ENCODE peak calls at places on chromosome 2, in seven cellular contexts. U, K, M, D, A, N and X are unnamed samples. For H3K4me1 and H3K27me3, the result is how much of the 10 kb centered on the place peaks cover.

GRCh38 chr2:71787108-71787415 is 333.7 kb downstream of the DYSF start:
- DNase-seq in U (no peak), K (no peak), M (no peak), D (no peak), A (no peak), N (no peak), X (no peak)

GRCh38 chr2:44747794-44748193 is 193.7 kb upstream of the SIX3 start:
- DNase-seq in U (no peak), K (no peak), M (no peak), D (no peak), A (no peak), N (no peak), X (no peak)

GRCh38 chr2:37688771-37689468 is 17.5 kb upstream of the CDC42EP3 start:
- DNase-seq in U (no peak), K (no peak), M (no peak), D (no peak), A (no peak), N (no peak), X (no peak)

GRCh38 chr2:151260492-151261239 is 997 bp downstream of the RBM43 start:
- DNase-seq in U (no peak), K (no peak), M (peak), D (no peak), A (peak), N (no peak), X (no peak)

GRCh38 chr2:127064642-127065250 is 42.2 kb downstream of the BIN1 start:
- DNase-seq in U (peak), K (peak), M (peak), D (peak), A (no peak), N (peak), X (peak)

GRCh38 chr2:234566622-234567021 is 69.7 kb upstream of the ARL4C start:
- DNase-seq in U (peak), K (no peak), M (no peak), D (no peak), A (no peak), N (no peak), X (no peak)

GRCh38 chr2:176956791-176957190 is 255.8 kb upstream of the HNRNPA3 start:
- DNase-seq in U (no peak), K (no peak), M (no peak), D (no peak), A (no peak), N (no peak), X (no peak)

GRCh38 chr2:207528980-207529329 is 807 bp upstream of the CREB1 start:
- DNase-seq in U (peak), K (no peak), M (peak), D (no peak), A (no peak), N (no peak), X (no peak)

GRCh38 chr2:42762155-42762554 is 1.8 kb downstream of the OXER1 start:
- DNase-seq in U (no peak), K (no peak), M (no peak), D (no peak), A (no peak), N (peak), X (no peak)

GRCh38 chr2:240556553-240557100 is 1.2 kb downstream of the ANKMY1 start:
- DNase-seq in U (peak), K (no peak), M (peak), D (no peak), A (no peak), N (peak), X (peak)

GRCh38 chr2:226790436-226790835 is 9.2 kb downstream of the IRS1 start:
- DNase-seq in U (no peak), K (no peak), M (no peak), D (no peak), A (no peak), N (no peak), X (no peak)

GRCh38 chr2:128817171-128817570 is 498.5 kb upstream of the HS6ST1 start:
- DNase-seq in U (no peak), K (no peak), M (no peak), D (no peak), A (no peak), N (no peak), X (no peak)

GRCh38 chr2:45674035-45674791 is 22.7 kb downstream of the PRKCE start:
- DNase-seq in U (no peak), K (no peak), M (no peak), D (no peak), A (no peak), N (no peak), X (no peak)

GRCh38 chr2:29372185-29372584 is 257.0 kb downstream of the CLIP4 start:
- DNase-seq in U (no peak), K (no peak), M (no peak), D (no peak), A (no peak), N (no peak), X (no peak)

GRCh38 chr2:84713441-84713840 is 167.4 kb downstream of the TRABD2A start:
- DNase-seq in U (no peak), K (no peak), M (no peak), D (no peak), A (no peak), N (no peak), X (no peak)

GRCh38 chr2:130831356-130831755 is 5.4 kb upstream of the ARHGEF4 start:
- DNase-seq in U (no peak), K (no peak), M (no peak), D (no peak), A (no peak), N (no peak), X (no peak)

GRCh38 chr2:240240017-240240416 is 99.6 kb upstream of the OTOS start:
- DNase-seq in U (no peak), K (no peak), M (no peak), D (no peak), A (no peak), N (no peak), X (no peak)

GRCh38 chr2:164044637-164045036 is 308.8 kb upstream of the FIGN start:
- DNase-seq in U (no peak), K (no peak), M (no peak), D (no peak), A (no peak), N (no peak), X (no peak)

GRCh38 chr2:229725716-229726346 is 11.5 kb upstream of the DNER start:
- DNase-seq in U (no peak), K (peak), M (no peak), D (no peak), A (no peak), N (no peak), X (no peak)

GRCh38 chr2:219297766-219298456 is 11.3 kb downstream of the PTPRN start:
- DNase-seq in U (no peak), K (no peak), M (no peak), D (no peak), A (no peak), N (no peak), X (no peak)

GRCh38 chr2:15334650-15335326 is 226.3 kb downstream of the NBAS start:
- DNase-seq in U (no peak), K (no peak), M (no peak), D (no peak), A (no peak), N (no peak), X (no peak)

GRCh38 chr2:47653909-47654789 is 128.8 kb upstream of the MSH6 start:
- DNase-seq in U (peak), K (no peak), M (peak), D (no peak), A (no peak), N (peak), X (no peak)

GRCh38 chr2:150621800-150622199 is 134.3 kb upstream of the RND3 start:
- DNase-seq in U (no peak), K (no peak), M (no peak), D (no peak), A (no peak), N (no peak), X (no peak)

GRCh38 chr2:61538920-61539559 is 884 bp upstream of the XPO1 start:
- DNase-seq in U (peak), K (peak), M (no peak), D (no peak), A (peak), N (peak), X (no peak)

GRCh38 chr2:42116195-42117181 is 52.7 kb upstream of the EML4 start:
- DNase-seq in U (peak), K (no peak), M (no peak), D (no peak), A (no peak), N (no peak), X (no peak)

GRCh38 chr2:165214093-165214492 is 10.2 kb upstream of the SCN3A start:
- DNase-seq in U (no peak), K (no peak), M (no peak), D (no peak), A (no peak), N (peak), X (no peak)

GRCh38 chr2:23697676-23698075 is 229.2 kb downstream of the ATAD2B start:
- DNase-seq in U (no peak), K (no peak), M (no peak), D (no peak), A (no peak), N (peak), X (no peak)

GRCh38 chr2:85457877-85458316 is 39.4 kb downstream of the SH2D6 start:
- DNase-seq in U (no peak), K (peak), M (no peak), D (no peak), A (no peak), N (no peak), X (no peak)

GRCh38 chr2:204909791-204910190 is 364.5 kb downstream of the PARD3B start:
- DNase-seq in U (no peak), K (no peak), M (no peak), D (no peak), A (no peak), N (no peak), X (no peak)

GRCh38 chr2:8406271-8406670 is 275.6 kb upstream of the ID2 start:
- DNase-seq in U (no peak), K (no peak), M (no peak), D (no peak), A (no peak), N (no peak), X (no peak)

DNA sequence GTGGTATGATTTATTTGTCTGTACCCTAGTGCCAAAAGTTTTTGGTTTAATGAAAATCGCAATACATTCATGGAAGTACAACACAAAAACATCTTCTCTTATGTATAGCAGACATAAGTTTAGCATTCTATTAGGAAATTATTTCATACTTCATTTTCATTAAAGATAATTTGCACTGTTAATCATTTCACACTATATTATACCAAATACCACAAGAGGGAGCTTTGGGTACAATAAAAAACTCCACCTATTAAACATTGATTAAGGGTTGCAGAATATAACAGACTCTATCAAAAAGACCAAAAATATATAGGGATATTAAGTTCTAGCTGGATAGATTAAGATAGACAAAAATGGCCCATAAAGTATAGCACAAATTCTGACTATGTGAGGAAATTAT is 79.0 kb downstream of the SLC66A3 start:
- DNase-seq in U (no peak), K (no peak), M (no peak), D (no peak), A (no peak), N (peak), X (no peak)
- H3K4me1 ChIP-seq in U (under half), K (under half), M (under half), D (under half), A (under half), N (under half), X (under half)

GRCh38 chr2:33442528-33443069 is 33.9 kb upstream of the RASGRP3 start:
- DNase-seq in U (no peak), K (no peak), M (no peak), D (no peak), A (no peak), N (no peak), X (no peak)
- TF ChIP-seq YY1 in U (no peak), K (no peak), M (no peak), D (no peak), A (no peak), N (no peak), X (no peak)

GRCh38 chr2:237178396-237178795 is 92.7 kb downstream of the COPS8 start:
- DNase-seq in U (no peak), K (no peak), M (no peak), D (no peak), A (no peak), N (no peak), X (no peak)

GRCh38 chr2:237180987-237181386 is 95.3 kb downstream of the COPS8 start:
- DNase-seq in U (no peak), K (no peak), M (no peak), D (no peak), A (no peak), N (no peak), X (no peak)

GRCh38 chr2:237177986-237178385 is 92.3 kb downstream of the COPS8 start:
- DNase-seq in U (no peak), K (no peak), M (no peak), D (no peak), A (no peak), N (no peak), X (no peak)

GRCh38 chr2:237180225-237180624 is 94.5 kb downstream of the COPS8 start:
- DNase-seq in U (no peak), K (no peak), M (no peak), D (no peak), A (no peak), N (no peak), X (no peak)

GRCh38 chr2:237179161-237179560 is 93.5 kb downstream of the COPS8 start:
- DNase-seq in U (no peak), K (no peak), M (no peak), D (no peak), A (no peak), N (no peak), X (no peak)
- H3K27me3 ChIP-seq in U (under half), K (under half), M (under half), D (under half), A (under half), N (under half), X (under half)

GRCh38 chr2:11104794-11105660 is 50.2 kb upstream of the SLC66A3 start:
- DNase-seq in U (no peak), K (no peak), M (no peak), D (no peak), A (no peak), N (no peak), X (no peak)
- H3K4me1 ChIP-seq in U (under half), K (under half), M (under half), D (under half), A (under half), N (under half), X (under half)

GRCh38 chr2:2014251-2014761 is 270.0 kb upstream of the PXDN start:
- DNase-seq in U (no peak), K (no peak), M (no peak), D (no peak), A (no peak), N (peak), X (no peak)
- TF ChIP-seq YY1 in U (no peak), K (no peak), M (no peak), D (no peak), A (no peak), N (no peak), X (no peak)

DNA sequence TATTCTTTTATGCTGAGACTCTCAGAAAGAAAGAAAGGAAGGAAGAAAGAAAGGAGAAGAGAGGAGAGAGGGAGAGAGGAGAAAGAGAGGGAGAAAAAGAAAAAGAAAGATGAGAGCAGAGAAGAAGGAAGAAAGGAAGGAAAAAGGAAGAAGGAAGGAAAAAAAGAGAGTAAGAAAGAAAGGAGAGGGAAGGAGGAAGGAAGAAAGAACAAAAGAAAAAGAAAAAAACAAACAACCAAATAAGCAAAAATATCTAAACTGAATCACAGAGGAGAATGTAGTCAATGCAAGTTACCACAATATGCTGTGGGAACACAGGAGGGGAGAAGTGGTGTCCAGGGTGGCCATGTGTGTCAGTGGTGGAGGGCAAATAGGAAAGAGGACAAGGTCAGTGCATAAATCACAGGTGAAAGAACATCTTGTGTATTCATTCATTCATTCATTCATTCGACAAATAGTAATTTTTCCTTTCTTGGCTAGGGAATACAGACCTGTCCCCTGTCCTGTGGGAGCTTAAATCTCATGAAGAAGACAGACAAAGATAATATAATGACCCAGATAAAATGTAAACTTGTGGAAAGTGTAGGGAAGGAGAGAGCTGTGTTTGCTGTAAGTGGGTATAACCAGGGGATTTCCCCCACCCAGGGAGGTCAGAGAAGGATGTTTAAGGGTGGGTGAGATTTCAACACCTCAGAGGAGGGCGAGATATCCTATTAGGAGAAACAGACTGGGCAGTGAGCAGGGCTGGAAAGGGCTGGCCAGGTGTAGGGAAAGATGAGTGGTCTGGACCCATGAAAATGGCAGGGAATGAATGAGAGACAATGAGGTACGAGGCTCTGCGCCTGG is 50.7 kb downstream of the IL1R2 start:
- DNase-seq in U (no peak), K (no peak), M (no peak), D (no peak), A (no peak), N (no peak), X (no peak)
- H3K27me3 ChIP-seq in U (under half), K (under half), M (under half), D (under half), A (under half), N (under half), X (under half)

DNA sequence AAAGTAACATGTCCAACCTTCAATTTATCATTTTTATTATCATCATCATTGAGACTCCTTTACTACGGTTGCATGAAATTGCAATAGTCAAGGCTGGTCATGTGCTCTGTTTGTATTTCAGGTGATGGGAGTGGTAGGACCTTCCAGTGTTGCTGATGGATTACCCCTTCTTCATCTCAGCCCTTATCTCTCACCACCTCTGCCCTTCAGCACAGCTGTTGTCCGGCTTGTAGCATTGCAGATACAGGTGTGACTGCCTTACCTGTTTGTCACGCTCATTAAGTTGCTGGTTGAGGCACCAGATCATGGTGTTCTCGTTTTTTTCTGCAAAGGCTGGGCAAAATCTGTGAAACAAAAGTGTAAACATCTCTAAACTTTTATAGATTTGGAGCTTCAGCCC is 31.7 kb upstream of the RPE start:
- DNase-seq in U (no peak), K (no peak), M (no peak), D (no peak), A (no peak), N (no peak), X (no peak)
- H3K4me1 ChIP-seq in U (under half), K (under half), M (under half), D (under half), A (under half), N (under half), X (under half)

GRCh38 chr2:69634197-69634821 is 9.2 kb downstream of the AAK1 start:
- DNase-seq in U (no peak), K (no peak), M (no peak), D (no peak), A (no peak), N (no peak), X (no peak)
- TF ChIP-seq YY1 in U (no peak), K (no peak), M (no peak), D (no peak), A (no peak), N (no peak), X (no peak)

GRCh38 chr2:222421626-222422025 is 2.7 kb upstream of the SGPP2 start:
- DNase-seq in U (no peak), K (no peak), M (no peak), D (no peak), A (no peak), N (no peak), X (no peak)

GRCh38 chr2:222424281-222424728 is at the start of gene SGPP2:
- DNase-seq in U (no peak), K (no peak), M (no peak), D (no peak), A (no peak), N (no peak), X (no peak)

GRCh38 chr2:222424729-222425671 is 657 bp downstream of the SGPP2 start:
- DNase-seq in U (no peak), K (no peak), M (no peak), D (no peak), A (no peak), N (peak), X (no peak)

GRCh38 chr2:222423632-222424280 is 587 bp upstream of the SGPP2 start:
- DNase-seq in U (no peak), K (no peak), M (no peak), D (no peak), A (peak), N (no peak), X (no peak)

GRCh38 chr2:222423186-222423585 is 1.2 kb upstream of the SGPP2 start:
- DNase-seq in U (no peak), K (no peak), M (no peak), D (no peak), A (no peak), N (no peak), X (no peak)
- H3K27me3 ChIP-seq in U (under half), K (under half), M (under half), D (under half), A (under half), N (under half), X (half or more)